ENCODE peak calls at places on chromosome 13, in eight cellular contexts. Q is activated naive CD4-positive, alpha-beta T cell treated with anti-CD3 and anti-CD28 coated beads for 36 hours; U is H7; B is DMS 273 treated with DMSO at 0.1 percent for 48 hours; D is LoVo; H is K562; M is hepatocyte; R is activated T-cell treated with anti-CD3 and anti-CD28 coated beads for 1 hour. V is an unnamed sample.

GRCh38 chr13:75566658-75567057 is 17.1 kb downstream of the UCHL3 start:
- DNase-seq in R (no peak), Q (no peak), M (peak), D (peak), H (no peak), U (no peak), B (no peak), V (no peak)

GRCh38 chr13:113897161-113897560 is 33.3 kb upstream of the GAS6 start:
- DNase-seq in M (no peak), B (no peak), Q (no peak), U (no peak), R (no peak), H (no peak), D (peak), V (no peak)

GRCh38 chr13:52405369-52405766 is 604 bp downstream of the THSD1 start:
- DNase-seq in U (peak), M (no peak), B (no peak), H (no peak), D (no peak), Q (no peak), R (no peak), V (no peak)

GRCh38 chr13:20369886-20370361 is 137.8 kb upstream of the GJB6 start:
- DNase-seq in B (no peak), D (no peak), Q (no peak), H (no peak), U (no peak), M (no peak), R (no peak), V (no peak)

GRCh38 chr13:41976491-41976890 is 15.6 kb upstream of the VWA8 start:
- DNase-seq in B (no peak), Q (no peak), M (no peak), R (no peak), D (no peak), U (peak), H (no peak), V (no peak)

GRCh38 chr13:26061947-26062346 is 10.1 kb upstream of the SHISA2 start:
- DNase-seq in M (peak), U (no peak), D (no peak), R (no peak), H (no peak), Q (no peak), B (no peak), V (no peak)

GRCh38 chr13:111659236-111659635 is 338.8 kb downstream of the TEX29 start:
- DNase-seq in M (no peak), R (no peak), Q (no peak), H (no peak), B (no peak), U (no peak), D (no peak), V (no peak)

GRCh38 chr13:111066544-111066943 is 48.6 kb upstream of the ARHGEF7 start:
- DNase-seq in H (no peak), U (peak), M (no peak), R (no peak), D (no peak), Q (no peak), B (no peak), V (no peak)

GRCh38 chr13:52010890-52011689 is at the start of gene ATP7B:
- DNase-seq in B (no peak), D (peak), M (peak), H (peak), R (peak), Q (peak), U (peak), V (no peak)

GRCh38 chr13:24923305-24923640 is 159.3 kb downstream of the RNF17 start:
- DNase-seq in R (no peak), Q (no peak), B (peak), H (peak), M (peak), D (no peak), U (no peak), V (no peak)

GRCh38 chr13:82088781-82089180 is 1747.9 kb upstream of the SPRY2 start:
- DNase-seq in R (no peak), M (no peak), U (no peak), D (no peak), Q (no peak), B (no peak), H (no peak), V (no peak)

GRCh38 chr13:113305208-113305607 is 8.2 kb downstream of the LAMP1 start:
- DNase-seq in U (no peak), M (no peak), Q (no peak), R (no peak), D (no peak), H (no peak), B (no peak), V (no peak)

GRCh38 chr13:27981006-27981708 is 7.3 kb downstream of the URAD start:
- DNase-seq in R (no peak), Q (no peak), B (no peak), U (no peak), D (no peak), M (no peak), H (no peak), V (no peak)

GRCh38 chr13:72970956-72971355 is 87.8 kb upstream of the KLF5 start:
- DNase-seq in B (no peak), H (no peak), Q (no peak), M (no peak), U (no peak), D (no peak), R (no peak), V (no peak)

GRCh38 chr13:110677731-110678545 is 28.0 kb downstream of the CARS2 start:
- DNase-seq in B (no peak), M (no peak), U (no peak), Q (no peak), D (no peak), R (no peak), H (no peak), V (no peak)

GRCh38 chr13:94707400-94708021 is 4.8 kb downstream of the SOX21 start:
- DNase-seq in M (no peak), H (no peak), R (no peak), B (no peak), D (no peak), Q (no peak), U (peak), V (no peak)

GRCh38 chr13:110330491-110331001 is 23.5 kb downstream of the COL4A2 start:
- DNase-seq in Q (no peak), B (no peak), H (no peak), D (no peak), M (no peak), U (no peak), R (no peak), V (no peak)

GRCh38 chr13:37074703-37075102 is 15.2 kb upstream of the SUPT20H start:
- DNase-seq in R (no peak), H (no peak), B (no peak), M (peak), U (no peak), Q (no peak), D (peak), V (no peak)

GRCh38 chr13:48551329-48551728 is 18.4 kb upstream of the RCBTB2 start:
- DNase-seq in U (no peak), R (no peak), B (no peak), Q (no peak), H (no peak), D (no peak), M (no peak), V (no peak)

GRCh38 chr13:101917833-101918755 is 465.6 kb downstream of the ITGBL1 start:
- DNase-seq in M (no peak), H (no peak), R (no peak), Q (no peak), B (no peak), U (peak), D (no peak), V (no peak)

GRCh38 chr13:27054760-27055159 is 116.9 kb downstream of the USP12 start:
- DNase-seq in Q (no peak), D (no peak), B (no peak), M (no peak), H (no peak), R (no peak), U (no peak), V (no peak)

GRCh38 chr13:44575035-44575434 is 1.1 kb downstream of the TSC22D1 start:
- DNase-seq in Q (no peak), M (no peak), B (no peak), H (no peak), D (no peak), R (no peak), U (no peak), V (no peak)

GRCh38 chr13:99694251-99694650 is 193.0 kb downstream of the TM9SF2 start:
- DNase-seq in D (no peak), Q (no peak), U (no peak), R (no peak), B (no peak), M (no peak), H (no peak), V (no peak)

GRCh38 chr13:25489238-25489637 is 117.5 kb downstream of the ATP8A2 start:
- DNase-seq in B (no peak), U (no peak), M (no peak), R (no peak), D (no peak), Q (no peak), H (peak), V (no peak)

GRCh38 chr13:48404952-48405351 is 8.0 kb downstream of the LPAR6 start:
- DNase-seq in B (no peak), U (no peak), H (no peak), Q (no peak), R (no peak), M (no peak), D (no peak), V (no peak)

V was measured in effector CD8-positive, alpha-beta T cell.